ENCODE peak calls at places on chromosomes 7 and 10, in four cellular contexts. One of them, this sample, is unnamed.

GRCh38 chr7:147146169-147146568 is 1029.6 kb downstream of the CNTNAP2 start:
- DNase-seq in K562: no peak
- DNase-seq in GM12878: no peak
- DNase-seq in H1: no peak
- DNase-seq in this sample: no peak

GRCh38 chr7:5396999-5397656 is 26.5 kb downstream of the TNRC18 start:
- DNase-seq in GM12878: peak
- DNase-seq in K562: no peak
- DNase-seq in H1: no peak
- DNase-seq in this sample: peak

GRCh38 chr10:90787906-90788491 is 69.8 kb downstream of the HTR7 start:
- DNase-seq in H1: no peak
- DNase-seq in K562: peak
- DNase-seq in GM12878: no peak
- DNase-seq in this sample: peak

GRCh38 chr10:26216949-26217395 is 398 bp downstream of the GAD2 start:
- DNase-seq in H1: no peak
- DNase-seq in K562: no peak
- DNase-seq in GM12878: no peak
- DNase-seq in this sample: no peak

GRCh38 chr7:22350466-22351328 is 6.3 kb downstream of the RAPGEF5 start:
- DNase-seq in H1: no peak
- DNase-seq in K562: peak
- DNase-seq in GM12878: peak
- DNase-seq in this sample: peak

GRCh38 chr7:24889611-24890010 is 90.4 kb downstream of the OSBPL3 start:
- DNase-seq in K562: no peak
- DNase-seq in H1: no peak
- DNase-seq in GM12878: no peak
- DNase-seq in this sample: no peak

GRCh38 chr10:71437537-71438058 is 40.9 kb downstream of the CDH23 start:
- DNase-seq in H1: no peak
- DNase-seq in GM12878: no peak
- DNase-seq in K562: no peak
- DNase-seq in this sample: no peak

GRCh38 chr7:28708458-28708951 is 249.6 kb downstream of the TRIL start:
- DNase-seq in H1: no peak
- DNase-seq in K562: no peak
- DNase-seq in GM12878: no peak
- DNase-seq in this sample: no peak

GRCh38 chr7:22843681-22844309 is 21.1 kb upstream of the TOMM7 start:
- DNase-seq in H1: no peak
- DNase-seq in K562: no peak
- DNase-seq in GM12878: no peak
- DNase-seq in this sample: no peak

GRCh38 chr7:111164442-111164841 is 73.5 kb downstream of the LRRN3 start:
- DNase-seq in K562: no peak
- DNase-seq in GM12878: no peak
- DNase-seq in H1: no peak
- DNase-seq in this sample: no peak

GRCh38 chr10:118629211-118629610 is 33.8 kb upstream of the PRLHR start:
- DNase-seq in H1: no peak
- DNase-seq in GM12878: no peak
- DNase-seq in K562: no peak
- DNase-seq in this sample: no peak

GRCh38 chr7:94301024-94301588 is 93.6 kb upstream of the COL1A2 start:
- DNase-seq in K562: peak
- DNase-seq in H1: peak
- DNase-seq in GM12878: no peak
- DNase-seq in this sample: peak

GRCh38 chr10:124791378-124792348 is at the start of gene EEF1AKMT2:
- DNase-seq in GM12878: peak
- DNase-seq in K562: peak
- DNase-seq in H1: peak
- DNase-seq in this sample: peak

GRCh38 chr7:133275441-133276105 is 22.7 kb downstream of the EXOC4 start:
- DNase-seq in H1: no peak
- DNase-seq in GM12878: no peak
- DNase-seq in K562: no peak
- DNase-seq in this sample: no peak

GRCh38 chr10:116134316-116134715 is 138.7 kb downstream of the GFRA1 start:
- DNase-seq in K562: no peak
- DNase-seq in GM12878: no peak
- DNase-seq in H1: no peak
- DNase-seq in this sample: no peak

GRCh38 chr10:54133201-54133600 is 667.8 kb downstream of the PCDH15 start:
- DNase-seq in GM12878: no peak
- DNase-seq in H1: no peak
- DNase-seq in K562: no peak
- DNase-seq in this sample: no peak
- TF ChIP-seq CBX5 in GM12878: no peak
- TF ChIP-seq CBX5 in H1: no peak
- TF ChIP-seq CBX5 in K562: no peak
- TF ChIP-seq CBX5 in this sample: no peak

GRCh38 chr7:157827045-157827862 is 490.4 kb downstream of the DNAJB6 start:
- DNase-seq in H1: no peak
- DNase-seq in GM12878: no peak
- DNase-seq in K562: no peak
- DNase-seq in this sample: no peak
- TF ChIP-seq HDAC2 in H1: no peak
- TF ChIP-seq HDAC2 in GM12878: no peak
- TF ChIP-seq HDAC2 in K562: no peak
- TF ChIP-seq HDAC2 in this sample: no peak

DNA sequence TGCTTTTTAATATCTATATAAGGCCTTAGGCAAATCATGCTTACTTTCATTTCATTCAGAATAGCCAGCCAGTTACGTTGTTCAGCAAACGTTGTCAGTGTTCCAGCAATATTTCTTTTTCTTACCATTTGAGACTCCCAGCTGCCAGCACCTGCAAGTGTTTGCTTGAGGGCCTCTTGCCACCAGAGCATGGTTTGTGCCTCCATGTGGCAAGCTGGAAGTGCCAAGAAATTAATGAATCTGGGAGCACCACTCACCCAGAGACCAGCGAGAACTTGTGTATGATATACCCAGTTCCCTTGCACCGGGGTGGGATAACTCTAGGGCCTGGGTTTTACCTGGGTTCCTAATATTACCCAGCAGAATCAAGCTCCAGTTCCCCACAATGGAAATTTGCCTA is 177.1 kb upstream of the CSTF2T start:
- DNase-seq in H1: no peak
- DNase-seq in GM12878: no peak
- DNase-seq in K562: no peak
- DNase-seq in this sample: no peak
- TF ChIP-seq CBX5 in H1: no peak
- TF ChIP-seq CBX5 in GM12878: no peak
- TF ChIP-seq CBX5 in K562: no peak
- TF ChIP-seq CBX5 in this sample: no peak

GRCh38 chr7:49631071-49631826 is 142.2 kb upstream of the VWC2 start:
- DNase-seq in K562: no peak
- DNase-seq in GM12878: no peak
- DNase-seq in H1: no peak
- DNase-seq in this sample: no peak
- TF ChIP-seq HDAC2 in K562: no peak
- TF ChIP-seq HDAC2 in GM12878: no peak
- TF ChIP-seq HDAC2 in H1: no peak
- TF ChIP-seq HDAC2 in this sample: no peak

GRCh38 chr10:86389441-86390193 is 23.0 kb upstream of the GRID1 start:
- DNase-seq in GM12878: no peak
- DNase-seq in H1: peak
- DNase-seq in K562: peak
- DNase-seq in this sample: no peak
- TF ChIP-seq CBX5 in GM12878: no peak
- TF ChIP-seq CBX5 in H1: no peak
- TF ChIP-seq CBX5 in K562: no peak
- TF ChIP-seq CBX5 in this sample: no peak

DNA sequence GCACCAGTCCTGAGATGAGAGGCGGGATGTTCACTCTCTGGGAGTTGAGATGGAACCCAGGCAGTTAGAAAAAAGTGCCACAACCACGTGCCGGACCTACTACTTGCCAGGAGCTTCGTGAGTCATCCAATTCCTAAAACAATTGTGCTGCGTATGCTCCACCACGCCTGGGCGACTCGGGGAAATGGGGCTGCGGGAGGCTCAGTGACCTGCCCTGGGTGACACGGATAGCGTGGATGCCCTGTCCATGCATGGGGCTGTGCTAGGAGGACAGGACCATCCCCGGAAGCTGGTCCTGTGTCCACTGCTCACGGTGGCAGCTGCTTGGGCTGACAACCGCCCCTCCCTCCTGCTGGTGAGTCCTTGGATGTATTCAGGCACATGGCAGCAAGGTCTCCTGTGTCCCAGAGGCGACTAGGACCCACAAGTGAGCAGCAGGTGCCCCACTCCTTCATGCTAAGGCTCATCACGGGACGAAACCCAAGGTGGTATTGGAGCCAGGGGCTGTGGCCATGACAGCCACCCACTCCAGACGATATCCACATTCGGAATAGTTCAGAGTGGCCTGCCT is 90.4 kb downstream of the BMS1 start:
- DNase-seq in GM12878: no peak
- DNase-seq in H1: no peak
- DNase-seq in K562: no peak
- DNase-seq in this sample: no peak
- TF ChIP-seq HDAC2 in GM12878: no peak
- TF ChIP-seq HDAC2 in H1: no peak
- TF ChIP-seq HDAC2 in K562: no peak
- TF ChIP-seq HDAC2 in this sample: no peak